ENCODE peak calls at places on chromosomes 5 and 9, in five cellular contexts. One of them, this sample, is unnamed.

GRCh38 chr5:172768573-172769323 is 2.2 kb downstream of the DUSP1 start:
- DNase-seq in coronary artery: no peak
- DNase-seq in fibroblast of villous mesenchyme: peak
- DNase-seq in HCT116: no peak
- DNase-seq in upper lobe of right lung: no peak
- DNase-seq in this sample: peak

GRCh38 chr5:39092581-39093350 is 18.6 kb upstream of the RICTOR start:
- DNase-seq in coronary artery: no peak
- DNase-seq in fibroblast of villous mesenchyme: peak
- DNase-seq in HCT116: peak
- DNase-seq in upper lobe of right lung: no peak
- DNase-seq in this sample: peak

GRCh38 chr9:95477441-95477840 is 39.3 kb downstream of the PTCH1 start:
- DNase-seq in coronary artery: no peak
- DNase-seq in fibroblast of villous mesenchyme: no peak
- DNase-seq in HCT116: no peak
- DNase-seq in upper lobe of right lung: no peak
- DNase-seq in this sample: no peak

GRCh38 chr9:26789959-26790358 is 102.6 kb downstream of the CAAP1 start:
- DNase-seq in coronary artery: no peak
- DNase-seq in fibroblast of villous mesenchyme: peak
- DNase-seq in HCT116: no peak
- DNase-seq in upper lobe of right lung: no peak
- DNase-seq in this sample: peak

GRCh38 chr9:85258823-85259370 is 482.9 kb downstream of the AGTPBP1 start:
- DNase-seq in coronary artery: no peak
- DNase-seq in fibroblast of villous mesenchyme: peak
- DNase-seq in HCT116: peak
- DNase-seq in upper lobe of right lung: no peak
- DNase-seq in this sample: peak

GRCh38 chr5:81235287-81236072 is 2.4 kb downstream of the CKMT2 start:
- DNase-seq in coronary artery: no peak
- DNase-seq in fibroblast of villous mesenchyme: no peak
- DNase-seq in HCT116: no peak
- DNase-seq in upper lobe of right lung: no peak
- DNase-seq in this sample: peak

GRCh38 chr9:116992870-116993269 is 305.8 kb downstream of the TRIM32 start:
- DNase-seq in coronary artery: no peak
- DNase-seq in fibroblast of villous mesenchyme: no peak
- DNase-seq in HCT116: no peak
- DNase-seq in upper lobe of right lung: no peak
- DNase-seq in this sample: no peak

GRCh38 chr5:143922718-143923117 is 110.8 kb downstream of the HMHB1 start:
- DNase-seq in coronary artery: no peak
- DNase-seq in fibroblast of villous mesenchyme: peak
- DNase-seq in HCT116: no peak
- DNase-seq in upper lobe of right lung: no peak
- DNase-seq in this sample: peak

GRCh38 chr5:176778921-176779465 is 31.4 kb upstream of the UNC5A start:
- DNase-seq in coronary artery: peak
- DNase-seq in fibroblast of villous mesenchyme: no peak
- DNase-seq in HCT116: no peak
- DNase-seq in upper lobe of right lung: peak
- DNase-seq in this sample: no peak

GRCh38 chr5:6750142-6750840 is 37.1 kb downstream of the TENT4A start:
- DNase-seq in coronary artery: no peak
- DNase-seq in fibroblast of villous mesenchyme: no peak
- DNase-seq in HCT116: no peak
- DNase-seq in upper lobe of right lung: peak
- DNase-seq in this sample: no peak

GRCh38 chr9:76403352-76403751 is 9.1 kb upstream of the RFK start:
- DNase-seq in coronary artery: no peak
- DNase-seq in fibroblast of villous mesenchyme: peak
- DNase-seq in HCT116: peak
- DNase-seq in upper lobe of right lung: no peak
- DNase-seq in this sample: peak

GRCh38 chr5:30117134-30117533 is 1076.4 kb upstream of the CDH6 start:
- DNase-seq in coronary artery: no peak
- DNase-seq in fibroblast of villous mesenchyme: no peak
- DNase-seq in HCT116: no peak
- DNase-seq in upper lobe of right lung: no peak
- DNase-seq in this sample: no peak

GRCh38 chr5:34868736-34869135 is 29.8 kb downstream of the TTC23L start:
- DNase-seq in coronary artery: no peak
- DNase-seq in fibroblast of villous mesenchyme: no peak
- DNase-seq in HCT116: no peak
- DNase-seq in upper lobe of right lung: no peak
- DNase-seq in this sample: no peak

GRCh38 chr5:33240552-33240951 is 200.2 kb upstream of the TARS1 start:
- DNase-seq in coronary artery: no peak
- DNase-seq in fibroblast of villous mesenchyme: peak
- DNase-seq in HCT116: no peak
- DNase-seq in upper lobe of right lung: no peak
- DNase-seq in this sample: no peak

GRCh38 chr9:136095028-136095494 is at the start of gene NACC2:
- DNase-seq in coronary artery: no peak
- DNase-seq in fibroblast of villous mesenchyme: peak
- DNase-seq in HCT116: no peak
- DNase-seq in upper lobe of right lung: peak
- DNase-seq in this sample: peak

GRCh38 chr9:18274693-18275092 is 199.3 kb upstream of the ADAMTSL1 start:
- DNase-seq in coronary artery: no peak
- DNase-seq in fibroblast of villous mesenchyme: no peak
- DNase-seq in HCT116: no peak
- DNase-seq in upper lobe of right lung: no peak
- DNase-seq in this sample: peak

GRCh38 chr9:110847661-110848060 is 179.1 kb downstream of the MUSK start:
- DNase-seq in coronary artery: no peak
- DNase-seq in fibroblast of villous mesenchyme: peak
- DNase-seq in HCT116: no peak
- DNase-seq in upper lobe of right lung: no peak
- DNase-seq in this sample: peak
- H3K4me3 ChIP-seq in coronary artery: no peak
- H3K4me3 ChIP-seq in fibroblast of villous mesenchyme: no peak
- H3K4me3 ChIP-seq in HCT116: no peak
- H3K4me3 ChIP-seq in upper lobe of right lung: no peak
- H3K4me3 ChIP-seq in this sample: no peak

GRCh38 chr5:142012792-142013388 is at the start of gene GNPDA1:
- DNase-seq in coronary artery: peak
- DNase-seq in fibroblast of villous mesenchyme: peak
- DNase-seq in HCT116: peak
- DNase-seq in upper lobe of right lung: peak
- DNase-seq in this sample: peak
- TF ChIP-seq CTCF in coronary artery: no peak
- TF ChIP-seq CTCF in fibroblast of villous mesenchyme: no peak
- TF ChIP-seq CTCF in HCT116: no peak
- TF ChIP-seq CTCF in upper lobe of right lung: no peak
- TF ChIP-seq CTCF in this sample: no peak

GRCh38 chr5:1116977-1117376 is 5.1 kb upstream of the SLC12A7 start:
- DNase-seq in coronary artery: no peak
- DNase-seq in fibroblast of villous mesenchyme: no peak
- DNase-seq in HCT116: no peak
- DNase-seq in upper lobe of right lung: no peak
- DNase-seq in this sample: no peak
- H3K4me3 ChIP-seq in coronary artery: no peak
- H3K4me3 ChIP-seq in fibroblast of villous mesenchyme: no peak
- H3K4me3 ChIP-seq in HCT116: no peak
- H3K4me3 ChIP-seq in upper lobe of right lung: no peak
- H3K4me3 ChIP-seq in this sample: no peak

GRCh38 chr5:107799306-107799705 is 128.6 kb upstream of the EFNA5 start:
- DNase-seq in coronary artery: no peak
- DNase-seq in fibroblast of villous mesenchyme: no peak
- DNase-seq in HCT116: no peak
- DNase-seq in upper lobe of right lung: no peak
- DNase-seq in this sample: no peak

GRCh38 chr5:107794731-107795130 is 124.0 kb upstream of the EFNA5 start:
- DNase-seq in coronary artery: no peak
- DNase-seq in fibroblast of villous mesenchyme: no peak
- DNase-seq in HCT116: no peak
- DNase-seq in upper lobe of right lung: no peak
- DNase-seq in this sample: no peak

GRCh38 chr5:107792940-107793339 is 122.2 kb upstream of the EFNA5 start:
- DNase-seq in coronary artery: no peak
- DNase-seq in fibroblast of villous mesenchyme: no peak
- DNase-seq in HCT116: no peak
- DNase-seq in upper lobe of right lung: no peak
- DNase-seq in this sample: no peak

GRCh38 chr5:107801061-107801460 is 130.3 kb upstream of the EFNA5 start:
- DNase-seq in coronary artery: no peak
- DNase-seq in fibroblast of villous mesenchyme: no peak
- DNase-seq in HCT116: no peak
- DNase-seq in upper lobe of right lung: no peak
- DNase-seq in this sample: no peak

DNA sequence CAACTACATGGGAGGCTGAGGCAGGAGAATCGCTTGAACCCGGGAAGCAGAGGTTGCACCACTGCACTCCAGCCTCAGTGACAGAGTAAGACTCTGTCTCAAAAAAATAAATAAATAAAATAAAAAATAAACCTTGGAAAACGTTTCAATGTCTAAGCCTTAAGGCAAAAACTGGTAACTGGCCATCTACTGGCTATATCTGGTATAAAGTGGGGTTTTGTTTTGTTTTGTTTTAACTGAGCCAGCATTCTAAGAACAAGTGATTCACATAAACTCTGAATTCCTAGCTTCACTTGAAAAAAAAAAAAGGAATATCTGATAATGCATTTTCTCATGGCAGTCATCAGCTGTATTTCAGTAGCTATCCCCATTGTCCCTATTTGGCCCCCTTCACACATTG is 126.1 kb upstream of the EFNA5 start:
- DNase-seq in coronary artery: no peak
- DNase-seq in fibroblast of villous mesenchyme: no peak
- DNase-seq in HCT116: no peak
- DNase-seq in upper lobe of right lung: no peak
- DNase-seq in this sample: peak
- TF ChIP-seq CTCF in coronary artery: no peak
- TF ChIP-seq CTCF in fibroblast of villous mesenchyme: no peak
- TF ChIP-seq CTCF in HCT116: no peak
- TF ChIP-seq CTCF in upper lobe of right lung: no peak
- TF ChIP-seq CTCF in this sample: peak

DNA sequence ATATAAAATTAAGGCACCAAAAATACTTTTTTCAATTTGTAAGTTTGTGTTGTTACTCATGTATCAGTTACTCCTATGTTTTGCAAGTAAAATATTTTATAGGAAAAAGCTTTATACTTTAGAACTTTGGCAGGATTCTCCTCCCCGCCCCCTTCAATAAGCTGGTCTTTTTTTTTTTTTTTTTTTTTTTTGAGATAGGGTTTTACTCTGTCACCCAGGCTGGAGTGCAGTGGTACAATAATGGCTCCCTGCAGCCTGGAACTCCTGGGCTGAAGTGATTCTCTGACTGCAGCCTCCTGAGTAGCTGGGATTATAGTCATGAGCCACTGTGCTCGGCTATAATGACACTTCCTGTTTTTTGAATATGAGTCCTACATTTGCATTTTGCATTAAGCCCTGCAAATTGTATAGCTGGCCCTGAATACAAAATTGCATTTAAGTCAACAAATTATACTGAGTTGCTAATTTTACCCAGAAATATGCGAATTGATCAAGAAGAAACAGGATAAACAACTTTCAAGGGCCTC is 192.9 kb downstream of the PIK3R1 start:
- DNase-seq in coronary artery: no peak
- DNase-seq in fibroblast of villous mesenchyme: no peak
- DNase-seq in HCT116: no peak
- DNase-seq in upper lobe of right lung: no peak
- DNase-seq in this sample: no peak
- H3K4me3 ChIP-seq in coronary artery: no peak
- H3K4me3 ChIP-seq in fibroblast of villous mesenchyme: no peak
- H3K4me3 ChIP-seq in HCT116: no peak
- H3K4me3 ChIP-seq in upper lobe of right lung: no peak
- H3K4me3 ChIP-seq in this sample: no peak

GRCh38 chr5:95241635-95242034 is 43.3 kb downstream of the MCTP1 start:
- DNase-seq in coronary artery: no peak
- DNase-seq in fibroblast of villous mesenchyme: no peak
- DNase-seq in HCT116: no peak
- DNase-seq in upper lobe of right lung: no peak
- DNase-seq in this sample: no peak

GRCh38 chr5:95241155-95241554 is 43.7 kb downstream of the MCTP1 start:
- DNase-seq in coronary artery: no peak
- DNase-seq in fibroblast of villous mesenchyme: no peak
- DNase-seq in HCT116: no peak
- DNase-seq in upper lobe of right lung: no peak
- DNase-seq in this sample: no peak

GRCh38 chr5:95235439-95235982 is 49.4 kb downstream of the MCTP1 start:
- DNase-seq in coronary artery: no peak
- DNase-seq in fibroblast of villous mesenchyme: no peak
- DNase-seq in HCT116: no peak
- DNase-seq in upper lobe of right lung: no peak
- DNase-seq in this sample: no peak

GRCh38 chr5:95237324-95237723 is 47.6 kb downstream of the MCTP1 start:
- DNase-seq in coronary artery: no peak
- DNase-seq in fibroblast of villous mesenchyme: no peak
- DNase-seq in HCT116: no peak
- DNase-seq in upper lobe of right lung: no peak
- DNase-seq in this sample: no peak

GRCh38 chr5:95238560-95239325 is 46.2 kb downstream of the MCTP1 start:
- DNase-seq in coronary artery: no peak
- DNase-seq in fibroblast of villous mesenchyme: peak
- DNase-seq in HCT116: no peak
- DNase-seq in upper lobe of right lung: no peak
- DNase-seq in this sample: peak
- TF ChIP-seq CTCF in coronary artery: no peak
- TF ChIP-seq CTCF in fibroblast of villous mesenchyme: peak
- TF ChIP-seq CTCF in HCT116: peak
- TF ChIP-seq CTCF in upper lobe of right lung: peak
- TF ChIP-seq CTCF in this sample: peak

DNA sequence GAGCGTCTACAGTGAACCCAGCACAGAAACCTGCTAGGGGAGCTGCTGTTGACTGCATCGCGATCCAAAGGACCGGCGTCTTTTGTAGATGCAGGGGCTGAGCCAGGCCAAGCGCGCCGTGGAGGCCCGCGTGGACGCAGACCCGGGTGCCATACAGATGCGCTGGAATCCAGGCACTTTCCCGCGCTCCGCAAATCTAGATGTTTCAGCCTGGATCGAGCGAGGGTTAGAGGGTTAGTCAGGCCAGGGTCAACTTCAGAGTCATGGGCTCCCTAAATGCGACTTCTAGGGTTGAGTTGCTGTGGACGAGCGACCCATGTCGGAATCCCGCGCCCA is 941 bp upstream of the TCF7 start:
- DNase-seq in coronary artery: no peak
- DNase-seq in fibroblast of villous mesenchyme: no peak
- DNase-seq in HCT116: no peak
- DNase-seq in upper lobe of right lung: no peak
- DNase-seq in this sample: no peak
- H3K4me3 ChIP-seq in coronary artery: peak
- H3K4me3 ChIP-seq in fibroblast of villous mesenchyme: no peak
- H3K4me3 ChIP-seq in HCT116: no peak
- H3K4me3 ChIP-seq in upper lobe of right lung: peak
- H3K4me3 ChIP-seq in this sample: no peak